ENCODE peak calls at places on chromosomes 12 and 14, in five cellular contexts. B, N, Q, K and H are unnamed samples.

GRCh38 chr12:128083132-128083729 is 183.7 kb upstream of the TMEM132C start:
- DNase-seq in N (no peak), B (no peak), K (no peak), Q (no peak), H (no peak)

GRCh38 chr14:45118594-45118993 is 15.7 kb downstream of the FKBP3 start:
- DNase-seq in B (no peak), Q (no peak), N (no peak), K (no peak), H (no peak)

GRCh38 chr12:122350444-122350843 is 72.0 kb downstream of the CLIP1 start:
- DNase-seq in K (no peak), B (no peak), Q (no peak), N (no peak), H (peak)

GRCh38 chr14:24943024-24943423 is 106.9 kb downstream of the STXBP6 start:
- DNase-seq in N (no peak), Q (peak), K (no peak), B (no peak), H (peak)

GRCh38 chr14:101004954-101005353 is 101.4 kb upstream of the RTL1 start:
- DNase-seq in K (no peak), B (no peak), N (no peak), Q (no peak), H (peak)

GRCh38 chr12:123933214-123933613 is 39.4 kb downstream of the CCDC92 start:
- DNase-seq in B (no peak), Q (no peak), N (no peak), K (no peak), H (no peak)

GRCh38 chr12:67223225-67223624 is 45.9 kb upstream of the CAND1 start:
- DNase-seq in N (no peak), K (no peak), Q (no peak), B (peak), H (no peak)

GRCh38 chr14:21104448-21105060 is 3.7 kb downstream of the TMEM253 start:
- DNase-seq in K (peak), Q (peak), N (no peak), B (peak), H (peak)

GRCh38 chr12:95642583-95642982 is 91.3 kb upstream of the USP44 start:
- DNase-seq in B (no peak), N (no peak), Q (no peak), K (no peak), H (no peak)

GRCh38 chr14:92040431-92041040 is 677 bp upstream of the TRIP11 start:
- DNase-seq in Q (peak), K (no peak), N (no peak), B (no peak), H (peak)

GRCh38 chr12:94192506-94192905 is 44.1 kb downstream of the PLXNC1 start:
- DNase-seq in B (no peak), K (no peak), N (no peak), Q (no peak), H (peak)

GRCh38 chr12:28882444-28882843 is 266.6 kb upstream of the FAR2 start:
- DNase-seq in K (no peak), B (no peak), N (no peak), Q (no peak), H (peak)

GRCh38 chr12:120496353-120497340 is 734 bp downstream of the DYNLL1 start:
- DNase-seq in N (no peak), B (no peak), Q (peak), K (peak), H (peak)

GRCh38 chr12:12721251-12721689 is 4.1 kb downstream of the CDKN1B start:
- DNase-seq in N (no peak), Q (no peak), K (no peak), B (no peak), H (no peak)
- H3K4me3 ChIP-seq in N (no peak), Q (peak), K (peak), B (no peak), H (peak)

DNA sequence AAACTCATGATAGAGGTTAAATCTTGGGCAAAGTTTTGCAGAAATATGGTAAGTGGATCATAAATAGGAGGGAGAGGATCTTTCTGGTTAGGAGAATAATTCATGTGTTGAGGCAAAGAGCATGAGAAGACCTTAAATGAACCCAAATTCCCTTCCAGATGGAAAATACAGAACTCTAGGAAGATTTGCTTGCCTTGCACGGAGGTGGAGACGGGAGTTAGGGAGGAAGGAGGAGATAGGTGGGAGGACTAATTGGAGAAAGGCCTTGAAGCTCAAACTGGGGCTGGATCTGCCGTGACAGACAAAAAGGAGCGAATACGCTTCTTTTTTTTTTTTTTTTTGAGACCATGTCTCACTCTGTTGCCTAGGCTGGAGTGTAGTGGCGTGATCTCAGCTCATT is 5.9 kb downstream of the GPRC5A start:
- DNase-seq in B (no peak), Q (no peak), K (no peak), N (no peak), H (no peak)
- H3K4me3 ChIP-seq in B (no peak), Q (no peak), K (no peak), N (no peak), H (no peak)

DNA sequence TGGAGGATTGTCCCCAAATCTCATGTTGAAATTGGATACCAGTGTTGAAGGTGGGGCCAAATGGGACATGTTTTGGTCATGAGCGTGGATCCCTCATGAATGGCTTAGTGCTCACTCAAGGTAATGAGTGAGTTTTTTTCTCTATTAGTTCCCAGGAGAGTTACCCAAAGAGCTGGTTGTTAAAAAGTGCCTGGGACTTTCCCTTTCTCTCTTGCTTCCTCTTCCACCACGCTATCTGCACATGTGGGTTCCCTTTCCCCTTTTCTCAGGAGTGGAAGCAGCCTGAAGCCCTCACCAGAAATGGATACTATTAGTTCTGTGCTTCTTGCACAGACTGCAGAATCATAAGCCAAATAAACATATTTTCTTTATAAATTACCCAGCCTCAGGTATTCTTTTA is 465.4 kb downstream of the FSCB start:
- DNase-seq in Q (no peak), B (no peak), K (no peak), N (no peak), H (no peak)
- H3K4me3 ChIP-seq in Q (no peak), B (no peak), K (no peak), N (no peak), H (no peak)

DNA sequence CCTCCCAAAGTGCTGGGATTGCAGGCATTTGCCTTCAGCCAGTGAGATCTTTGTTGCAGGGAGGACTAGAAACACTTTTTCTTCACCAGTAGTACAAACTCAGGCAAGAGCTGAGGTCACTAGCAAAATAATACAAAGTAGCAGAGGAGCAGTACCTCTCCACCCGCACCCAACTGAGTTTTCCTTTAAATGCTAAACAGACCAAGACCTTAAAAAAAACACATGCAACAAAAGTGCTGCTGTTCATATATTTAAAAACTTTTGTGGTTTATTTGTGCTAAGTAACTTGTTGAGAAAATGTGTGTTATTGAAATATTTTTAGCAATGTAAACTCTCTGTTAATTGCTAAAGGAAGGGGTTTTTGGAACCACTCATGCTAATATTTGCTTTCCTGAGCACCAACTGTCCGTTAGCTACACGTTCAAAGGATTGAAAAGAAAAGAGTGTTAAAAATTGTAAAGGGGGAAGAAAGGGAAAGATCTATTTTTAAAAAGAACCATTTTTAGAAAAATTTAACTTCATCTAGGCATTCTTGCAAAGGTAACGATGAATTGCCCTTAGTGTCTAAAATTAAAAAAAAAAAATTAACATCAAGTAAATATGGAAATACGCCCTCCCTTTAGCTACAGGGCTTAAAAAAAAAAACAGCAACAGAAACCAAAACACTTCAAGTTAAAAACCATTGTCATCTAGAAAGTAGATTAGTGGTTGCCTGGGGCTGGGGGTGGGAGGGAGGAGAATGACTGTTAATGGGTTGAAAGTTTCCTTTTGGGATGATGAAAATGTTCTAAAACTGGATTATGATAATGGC is 114.0 kb upstream of the KRAS start:
- DNase-seq in K (no peak), N (no peak), Q (no peak), B (no peak), H (no peak)
- H3K4me3 ChIP-seq in K (no peak), N (no peak), Q (no peak), B (no peak), H (no peak)